ENCODE peak calls at places on chromosomes 6 and 20, in nine cellular contexts. R, K, L, A, I, O, H, Z and F are unnamed samples.
A peak's percentile ranks its signal among the peaks of the same experiment; 100 is the strongest.

GRCh38 chr6:53302678-53303360 is 45.9 kb downstream of the ELOVL5 start:
- DNase-seq in R (no peak), K (peak; percentile 76), L (peak; percentile 51), A (no peak), I (peak; percentile 25), O (peak; percentile 50), H (peak; percentile 21), Z (no peak), F (no peak)

GRCh38 chr20:23287366-23288190 is 63.0 kb upstream of the NXT1 start:
- DNase-seq in R (no peak), K (no peak), L (no peak), A (no peak), I (no peak), O (no peak), H (no peak), Z (no peak), F (no peak)

GRCh38 chr6:26122402-26122792 is 35.2 kb downstream of the HFE start:
- DNase-seq in R (no peak), K (peak; percentile 58), L (peak; percentile 74), A (no peak), I (peak; percentile 68), O (no peak), H (no peak), Z (no peak), F (no peak)

GRCh38 chr6:27872634-27873028 is 39.6 kb downstream of the OR2B2 start:
- DNase-seq in R (no peak), K (no peak), L (no peak), A (no peak), I (no peak), O (no peak), H (no peak), Z (no peak), F (no peak)

GRCh38 chr6:81996414-81996813 is 243.9 kb upstream of the TENT5A start:
- DNase-seq in R (no peak), K (no peak), L (no peak), A (no peak), I (no peak), O (no peak), H (no peak), Z (no peak), F (no peak)

GRCh38 chr6:142716097-142716496 is 228.9 kb downstream of the HIVEP2 start:
- DNase-seq in R (no peak), K (no peak), L (no peak), A (no peak), I (peak; percentile 23), O (no peak), H (no peak), Z (no peak), F (no peak)

GRCh38 chr6:18171861-18172260 is 16.6 kb downstream of the KDM1B start:
- DNase-seq in R (no peak), K (no peak), L (no peak), A (no peak), I (no peak), O (no peak), H (no peak), Z (no peak), F (no peak)

GRCh38 chr6:125170376-125170775 is 16.8 kb downstream of the TPD52L1 start:
- DNase-seq in R (no peak), K (no peak), L (no peak), A (no peak), I (no peak), O (no peak), H (no peak), Z (no peak), F (no peak)

GRCh38 chr6:14796974-14797762 is 448.7 kb upstream of the JARID2 start:
- DNase-seq in R (no peak), K (no peak), L (no peak), A (no peak), I (no peak), O (no peak), H (no peak), Z (no peak), F (no peak)

GRCh38 chr6:110495949-110496348 is 19.5 kb upstream of the SLC22A16 start:
- DNase-seq in R (no peak), K (no peak), L (no peak), A (no peak), I (no peak), O (no peak), H (no peak), Z (no peak), F (no peak)

GRCh38 chr6:87917861-87918260 is 129.8 kb upstream of the SPACA1 start:
- DNase-seq in R (no peak), K (no peak), L (no peak), A (no peak), I (no peak), O (no peak), H (no peak), Z (no peak), F (no peak)
- H3K4me1 ChIP-seq in R (no peaks in the 10 kb centered on the region), K (no peaks in the 10 kb centered on the region), L (no peaks in the 10 kb centered on the region), A (no peaks in the 10 kb centered on the region), I (peaks cover 16% of the 10 kb centered on the region), O (no peaks in the 10 kb centered on the region), H (no peaks in the 10 kb centered on the region), Z (no peaks in the 10 kb centered on the region), F (no peaks in the 10 kb centered on the region)

GRCh38 chr6:52299598-52300144 is 15.1 kb upstream of the MCM3 start:
- DNase-seq in R (no peak), K (no peak), L (no peak), A (no peak), I (no peak), O (no peak), H (no peak), Z (no peak), F (no peak)
- H3K4me1 ChIP-seq in R (peaks cover 4% of the 10 kb centered on the region), K (peaks cover 58% of the 10 kb centered on the region), L (no peaks in the 10 kb centered on the region), A (no peaks in the 10 kb centered on the region), I (no peaks in the 10 kb centered on the region), O (peaks cover 31% of the 10 kb centered on the region), H (no peaks in the 10 kb centered on the region), Z (no peaks in the 10 kb centered on the region), F (peaks cover 30% of the 10 kb centered on the region)

GRCh38 chr6:35492664-35493284 is 4.1 kb downstream of the TEAD3 start:
- DNase-seq in R (peak; percentile 5), K (no peak), L (no peak), A (no peak), I (no peak), O (no peak), H (no peak), Z (no peak), F (no peak)
- H3K4me1 ChIP-seq in R (peaks cover 94% of the 10 kb centered on the region), K (peaks cover under 1% of the 10 kb centered on the region), L (peaks cover 15% of the 10 kb centered on the region), A (peaks cover 43% of the 10 kb centered on the region), I (peaks cover 81% of the 10 kb centered on the region), O (peaks cover under 1% of the 10 kb centered on the region), H (no peaks in the 10 kb centered on the region), Z (peaks cover 38% of the 10 kb centered on the region), F (no peaks in the 10 kb centered on the region)

GRCh38 chr20:49935746-49936152 is 448 bp upstream of the RNF114 start:
- DNase-seq in R (no peak), K (no peak), L (no peak), A (no peak), I (no peak), O (no peak), H (no peak), Z (no peak), F (no peak)
- H3K4me1 ChIP-seq in R (peaks cover 54% of the 10 kb centered on the region), K (peaks cover 40% of the 10 kb centered on the region), L (peaks cover 20% of the 10 kb centered on the region), A (peaks cover 19% of the 10 kb centered on the region), I (peaks cover 14% of the 10 kb centered on the region), O (peaks cover 30% of the 10 kb centered on the region), H (peaks cover 9% of the 10 kb centered on the region), Z (peaks cover 19% of the 10 kb centered on the region), F (peaks cover 34% of the 10 kb centered on the region)

GRCh38 chr6:87869064-87869685 is 167.1 kb upstream of the AKIRIN2 start:
- DNase-seq in R (no peak), K (no peak), L (no peak), A (no peak), I (no peak), O (no peak), H (no peak), Z (no peak), F (no peak)

GRCh38 chr6:87875781-87876180 is 171.9 kb upstream of the SPACA1 start:
- DNase-seq in R (no peak), K (no peak), L (no peak), A (no peak), I (no peak), O (no peak), H (no peak), Z (no peak), F (no peak)

GRCh38 chr6:87873556-87873955 is 171.5 kb upstream of the AKIRIN2 start:
- DNase-seq in R (no peak), K (no peak), L (no peak), A (no peak), I (no peak), O (no peak), H (no peak), Z (no peak), F (no peak)

DNA sequence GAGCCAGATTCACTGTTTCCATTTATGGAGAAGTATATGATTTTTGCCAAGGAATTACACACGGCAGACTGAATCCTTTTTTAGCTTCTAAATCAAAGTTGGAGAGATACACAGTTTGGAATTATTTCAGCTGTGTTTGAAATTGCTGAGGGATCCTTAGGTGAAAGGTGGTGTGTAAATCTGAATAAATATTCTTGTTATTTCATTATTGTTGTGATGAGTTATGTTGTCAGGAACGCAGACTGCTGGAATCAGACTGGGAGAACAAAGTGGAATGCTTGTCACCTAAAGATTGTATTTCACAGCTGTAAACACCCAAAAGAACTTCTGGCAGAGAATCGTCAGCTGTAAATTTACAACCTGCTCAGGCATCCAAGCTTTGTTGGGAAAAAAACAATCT is 168.6 kb upstream of the AKIRIN2 start:
- DNase-seq in R (no peak), K (no peak), L (no peak), A (no peak), I (no peak), O (no peak), H (no peak), Z (no peak), F (no peak)
- H3K4me1 ChIP-seq in R (no peaks in the 10 kb centered on the region), K (no peaks in the 10 kb centered on the region), L (no peaks in the 10 kb centered on the region), A (peaks cover 1% of the 10 kb centered on the region), I (no peaks in the 10 kb centered on the region), O (no peaks in the 10 kb centered on the region), H (no peaks in the 10 kb centered on the region), Z (no peaks in the 10 kb centered on the region), F (no peaks in the 10 kb centered on the region)

DNA sequence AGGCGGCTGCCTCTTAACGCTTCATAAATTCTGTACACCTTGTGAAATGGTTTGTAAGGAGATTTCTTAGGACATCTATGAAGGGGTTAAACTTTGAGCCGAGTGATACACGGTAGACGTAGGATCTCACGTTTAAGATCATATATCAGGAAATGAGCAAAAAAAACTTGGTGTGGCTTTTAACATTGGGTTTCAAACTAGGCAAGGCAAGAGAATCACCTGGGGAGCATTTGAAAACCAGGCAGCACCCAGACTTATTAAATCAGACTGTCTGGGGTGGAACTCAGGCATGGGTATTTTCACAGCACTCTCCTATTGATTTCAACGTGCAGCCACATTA is 26.4 kb downstream of the LY86 start:
- DNase-seq in R (no peak), K (peak; percentile 60), L (no peak), A (no peak), I (no peak), O (peak; percentile 36), H (no peak), Z (no peak), F (no peak)
- H3K4me1 ChIP-seq in R (no peaks in the 10 kb centered on the region), K (peaks cover 62% of the 10 kb centered on the region), L (no peaks in the 10 kb centered on the region), A (no peaks in the 10 kb centered on the region), I (no peaks in the 10 kb centered on the region), O (peaks cover 66% of the 10 kb centered on the region), H (no peaks in the 10 kb centered on the region), Z (no peaks in the 10 kb centered on the region), F (peaks cover 73% of the 10 kb centered on the region)